ENCODE peak calls at places on chromosomes 6 and 20, in seven cellular contexts. Y is IMR-90, N is OCI-LY7, G is HCT116, M is GM23338, K is PC-3, O is neuronal stem cell. W is an unnamed sample.

GRCh38 chr6:27250955-27251671 is 3.6 kb downstream of the PRSS16 start:
- DNase-seq in K (peak), M (peak), G (peak), Y (no peak), N (peak), O (peak), W (peak)

GRCh38 chr6:18506387-18507017 is 119.4 kb downstream of the RNF144B start:
- DNase-seq in K (peak), O (no peak), Y (peak), N (no peak), M (no peak), G (no peak), W (peak)

GRCh38 chr6:36141091-36141490 is 10.8 kb downstream of the MAPK13 start:
- DNase-seq in O (no peak), K (no peak), Y (no peak), N (no peak), M (no peak), G (no peak), W (no peak)

GRCh38 chr20:48238326-48238725 is 453.0 kb upstream of the SULF2 start:
- DNase-seq in O (no peak), M (no peak), G (no peak), Y (peak), K (peak), N (no peak), W (no peak)

GRCh38 chr20:38770970-38771369 is 22.7 kb downstream of the ACTR5 start:
- DNase-seq in N (no peak), K (no peak), M (no peak), O (no peak), G (no peak), Y (no peak), W (no peak)

GRCh38 chr6:166852484-166852975 is 103.8 kb downstream of the RNASET2 start:
- DNase-seq in O (no peak), N (no peak), G (no peak), K (no peak), M (no peak), Y (no peak), W (no peak)

GRCh38 chr6:21582651-21583050 is 10.9 kb upstream of the SOX4 start:
- DNase-seq in O (no peak), G (no peak), K (peak), Y (peak), N (no peak), M (no peak), W (no peak)

GRCh38 chr6:135503703-135504475 is 6.3 kb upstream of the AHI1 start:
- DNase-seq in N (no peak), G (no peak), M (peak), Y (peak), K (no peak), O (no peak), W (no peak)

GRCh38 chr20:54123587-54124180 is 50.1 kb downstream of the CYP24A1 start:
- DNase-seq in G (peak), N (no peak), Y (peak), O (no peak), M (peak), K (peak), W (peak)

GRCh38 chr20:3728876-3729275 is 3.6 kb upstream of the HSPA12B start:
- DNase-seq in K (peak), O (no peak), N (no peak), Y (no peak), M (no peak), G (no peak), W (no peak)

GRCh38 chr6:82396964-82397761 is 33.5 kb downstream of the TPBG start:
- DNase-seq in Y (peak), O (no peak), G (peak), K (peak), N (no peak), M (no peak), W (no peak)

GRCh38 chr6:118551063-118551672 is 3.1 kb downstream of the PLN start:
- DNase-seq in K (peak), N (peak), M (peak), O (peak), G (peak), Y (peak), W (peak)

GRCh38 chr6:150116195-150116800 is 26.5 kb upstream of the PPP1R14C start:
- DNase-seq in Y (no peak), M (no peak), K (no peak), O (no peak), G (no peak), N (no peak), W (no peak)

GRCh38 chr20:41032243-41032642 is 3.6 kb downstream of the TOP1 start:
- DNase-seq in Y (peak), M (no peak), N (no peak), K (no peak), G (no peak), O (no peak), W (no peak)

GRCh38 chr20:41347523-41348429 is 7.2 kb downstream of the LPIN3 start:
- DNase-seq in N (no peak), G (no peak), K (no peak), Y (peak), O (no peak), M (no peak), W (no peak)

GRCh38 chr6:16045238-16045637 is 83.6 kb upstream of the MYLIP start:
- DNase-seq in G (no peak), M (no peak), N (no peak), K (no peak), Y (no peak), O (no peak), W (no peak)

GRCh38 chr20:25277051-25277801 is 29.3 kb downstream of the PYGB start:
- DNase-seq in O (no peak), K (no peak), G (no peak), M (no peak), Y (no peak), N (no peak), W (no peak)

GRCh38 chr20:18144541-18145099 is 7.0 kb downstream of the KAT14 start:
- DNase-seq in G (peak), K (peak), Y (no peak), N (no peak), O (no peak), M (peak), W (peak)

GRCh38 chr6:5759571-5759970 is 247.2 kb downstream of the NRN1 start:
- DNase-seq in Y (no peak), G (no peak), M (no peak), K (no peak), O (no peak), N (no peak), W (no peak)

GRCh38 chr6:47759364-47759763 is 22.5 kb upstream of the OPN5 start:
- DNase-seq in M (no peak), Y (no peak), G (no peak), O (no peak), N (no peak), K (peak), W (no peak)

GRCh38 chr6:75602164-75602896 is 650 bp downstream of the SENP6 start:
- DNase-seq in M (peak), G (peak), K (no peak), Y (peak), O (no peak), N (peak), W (peak)

GRCh38 chr6:90369024-90369519 is 72.4 kb upstream of the BACH2 start:
- DNase-seq in M (peak), O (peak), Y (peak), G (peak), K (peak), N (no peak), W (peak)

GRCh38 chr6:90368601-90369000 is 72.0 kb upstream of the BACH2 start:
- DNase-seq in M (no peak), O (no peak), Y (peak), K (peak), N (no peak), G (no peak), W (no peak)

GRCh38 chr6:90368001-90368400 is 71.4 kb upstream of the BACH2 start:
- DNase-seq in Y (no peak), M (no peak), G (no peak), N (no peak), O (no peak), K (no peak), W (no peak)

GRCh38 chr6:90370493-90370959 is 73.9 kb upstream of the BACH2 start:
- DNase-seq in K (peak), N (no peak), G (no peak), Y (peak), O (no peak), M (no peak), W (peak)

DNA sequence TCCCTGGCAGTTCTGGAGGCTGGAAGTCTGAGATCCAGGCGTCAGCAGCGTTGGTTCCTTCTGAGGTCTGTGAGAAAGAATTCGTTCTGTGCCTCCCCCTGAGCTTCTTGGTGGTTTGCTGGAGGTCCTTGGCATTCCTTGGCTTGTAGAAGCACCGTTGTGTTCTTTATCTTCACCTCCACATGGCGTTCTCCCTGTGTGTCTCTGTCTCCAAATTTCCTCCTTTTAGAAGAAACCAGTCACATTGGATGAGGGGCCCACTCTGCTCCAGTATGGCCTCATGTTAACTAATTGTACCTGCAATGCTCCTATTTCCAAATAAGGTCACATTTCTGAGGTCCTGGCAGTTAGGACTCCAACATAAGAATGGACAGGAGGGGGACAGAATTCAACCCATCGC is 73.0 kb upstream of the BACH2 start:
- DNase-seq in O (no peak), Y (no peak), K (no peak), N (no peak), G (no peak), M (no peak), W (no peak)
- H3K27ac ChIP-seq in O (peak), Y (peak), K (peak), N (no peak), G (no peak), M (peak), W (peak)

DNA sequence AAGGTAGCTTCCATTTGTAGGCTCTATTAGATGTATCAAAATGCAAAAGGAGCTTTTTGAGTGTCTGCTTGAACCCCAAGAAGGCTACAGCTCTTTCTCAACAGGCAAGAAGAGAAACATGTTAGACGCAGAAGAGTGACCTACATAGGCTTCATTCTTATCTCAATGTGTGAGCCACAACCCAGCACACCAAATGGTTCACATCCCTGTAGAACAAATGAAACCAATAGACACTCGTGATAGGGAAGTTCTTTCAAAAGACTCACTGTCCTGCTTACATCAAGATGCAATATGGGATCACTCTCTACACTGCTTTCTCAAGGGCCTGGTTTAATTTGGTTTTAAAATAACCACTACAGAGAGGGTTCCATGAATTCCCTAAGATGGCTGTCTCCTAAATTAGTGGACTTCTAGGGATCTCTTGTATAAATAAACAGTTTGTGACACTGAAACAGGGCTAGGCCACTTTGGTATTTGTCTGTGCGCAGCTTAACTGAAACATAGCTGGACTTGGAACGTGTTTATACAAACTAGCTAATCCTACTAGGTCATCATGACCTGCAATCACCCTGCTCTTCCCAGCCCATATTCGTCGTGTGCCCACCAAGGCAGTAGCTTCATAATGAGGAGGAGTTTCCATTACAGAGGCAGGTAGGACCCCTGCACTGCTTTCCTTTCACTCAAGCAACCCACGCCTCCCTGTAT is 225.4 kb upstream of the PREP start:
- DNase-seq in Y (no peak), O (no peak), M (no peak), N (no peak), G (no peak), K (no peak), W (no peak)
- H2AFZ ChIP-seq in Y (no peak), O (no peak), M (peak), N (no peak), G (no peak), K (no peak), W (no peak)

GRCh38 chr20:35710039-35710438 is 10.8 kb downstream of the ROMO1 start:
- DNase-seq in Y (no peak), M (no peak), K (no peak), G (no peak), O (no peak), N (no peak), W (no peak)
- H3K27ac ChIP-seq in Y (no peak), M (peak), K (no peak), G (no peak), O (no peak), N (no peak), W (no peak)

GRCh38 chr6:25177629-25178028 is 101.5 kb upstream of the CARMIL1 start:
- DNase-seq in N (no peak), K (peak), Y (no peak), M (no peak), G (no peak), O (no peak), W (no peak)

GRCh38 chr6:25180630-25181375 is 98.4 kb upstream of the CARMIL1 start:
- DNase-seq in O (no peak), G (no peak), Y (no peak), K (no peak), N (no peak), M (no peak), W (no peak)

GRCh38 chr6:25181923-25182322 is 97.3 kb upstream of the CARMIL1 start:
- DNase-seq in N (no peak), G (no peak), Y (peak), O (no peak), M (no peak), K (peak), W (no peak)

GRCh38 chr6:25178336-25178735 is 100.8 kb upstream of the CARMIL1 start:
- DNase-seq in M (no peak), G (no peak), K (no peak), N (no peak), O (no peak), Y (no peak), W (no peak)

GRCh38 chr6:25179051-25179778 is 100.0 kb upstream of the CARMIL1 start:
- DNase-seq in N (no peak), Y (peak), K (peak), O (no peak), M (no peak), G (no peak), W (peak)
- H2AFZ ChIP-seq in N (no peak), Y (no peak), K (no peak), O (no peak), M (no peak), G (no peak), W (no peak)

DNA sequence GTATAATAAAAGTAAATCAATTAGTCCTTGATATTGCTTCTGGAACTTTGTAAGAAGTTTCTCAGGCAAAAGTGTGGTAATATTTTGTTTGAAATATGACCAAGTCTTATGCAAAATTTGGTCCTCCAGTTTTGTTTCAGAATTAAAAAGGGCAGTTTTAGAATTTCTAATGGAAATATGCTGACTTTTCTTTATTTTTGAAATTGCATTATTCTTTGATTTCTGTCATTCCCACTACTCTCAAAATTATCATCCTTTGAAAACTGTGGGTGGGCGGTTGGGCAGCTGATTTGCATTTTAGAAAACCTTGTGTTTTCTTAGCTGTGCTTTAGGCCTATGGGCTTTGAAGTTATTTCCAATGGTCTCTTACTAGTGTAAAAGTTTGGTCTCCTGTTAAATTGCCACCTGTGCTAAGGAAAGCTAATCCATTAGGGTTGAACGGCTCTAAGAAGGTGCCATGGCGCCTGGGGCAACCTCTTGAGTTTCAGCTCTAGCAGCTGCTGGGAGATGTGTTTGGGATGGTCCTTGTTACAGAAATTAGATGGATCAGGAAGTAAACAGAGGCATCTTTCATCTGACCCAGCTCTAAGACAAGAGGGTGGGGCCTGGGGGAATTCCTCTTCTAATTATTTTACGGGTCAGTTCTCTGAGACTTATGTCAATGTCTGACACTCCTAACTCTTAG is 880.8 kb upstream of the SLC35B3 start:
- DNase-seq in G (no peak), O (no peak), Y (no peak), M (no peak), K (no peak), N (no peak), W (no peak)
- H3K27ac ChIP-seq in G (no peak), O (no peak), Y (no peak), M (no peak), K (no peak), N (no peak), W (no peak)

DNA sequence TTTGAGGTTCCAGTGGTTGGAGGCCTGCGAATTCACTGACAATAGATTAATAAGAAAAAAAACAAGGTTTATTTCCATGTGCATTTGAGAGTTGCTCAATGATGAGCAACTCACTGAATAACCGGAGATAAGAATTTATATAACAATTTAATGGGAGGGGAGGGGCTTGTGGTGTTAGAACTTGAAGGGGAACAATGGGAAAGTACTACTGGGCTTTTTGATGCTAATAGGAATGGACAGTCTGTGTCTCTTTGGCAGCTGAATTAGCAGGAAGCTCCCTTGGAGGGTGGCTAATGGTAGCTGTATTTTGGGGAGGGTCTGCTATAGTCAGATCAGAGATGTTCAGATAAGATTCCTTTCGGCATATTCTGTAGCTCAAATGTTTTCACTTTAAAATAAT is 62.4 kb upstream of the GMDS start:
- DNase-seq in Y (no peak), N (no peak), O (no peak), G (no peak), K (peak), M (no peak), W (no peak)
- H2AFZ ChIP-seq in Y (no peak), N (no peak), O (no peak), G (no peak), K (no peak), M (no peak), W (no peak)

DNA sequence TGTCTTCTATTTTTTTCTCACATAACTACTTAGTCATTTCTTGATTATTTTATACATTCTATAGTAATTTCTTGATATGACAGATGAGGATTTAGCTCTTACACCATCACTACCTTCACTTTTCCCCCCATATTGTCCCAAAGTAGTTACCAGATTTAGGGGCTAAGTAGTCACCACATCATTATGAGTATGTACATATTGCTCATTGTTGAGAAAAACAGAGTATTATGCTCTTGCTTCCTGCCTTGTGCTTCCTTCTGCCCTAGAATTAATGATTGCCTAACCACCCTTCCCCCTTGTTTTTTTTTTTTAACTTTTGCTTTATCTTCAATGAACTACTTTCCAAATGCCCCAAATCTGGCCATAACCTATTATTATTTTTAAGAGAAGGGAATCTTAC is 6.8 kb upstream of the HLA-B start:
- DNase-seq in G (no peak), Y (no peak), K (no peak), N (no peak), O (no peak), M (no peak), W (no peak)
- H3K27ac ChIP-seq in G (no peak), Y (no peak), K (no peak), N (no peak), O (no peak), M (no peak), W (no peak)

GRCh38 chr20:45372646-45373352 is 5.3 kb downstream of the TP53TG5 start:
- DNase-seq in Y (no peak), G (no peak), K (no peak), O (no peak), M (peak), N (no peak), W (no peak)
- H2AFZ ChIP-seq in Y (peak), G (no peak), K (no peak), O (no peak), M (peak), N (no peak), W (no peak)

GRCh38 chr20:47231382-47232042 is 125.0 kb downstream of the ZMYND8 start:
- DNase-seq in G (no peak), K (no peak), N (no peak), M (no peak), Y (peak), O (no peak), W (no peak)

GRCh38 chr20:47230811-47231256 is 125.7 kb downstream of the ZMYND8 start:
- DNase-seq in K (no peak), N (no peak), O (no peak), M (no peak), G (no peak), Y (peak), W (no peak)

GRCh38 chr20:47235111-47235510 is 121.4 kb downstream of the ZMYND8 start:
- DNase-seq in M (no peak), K (no peak), G (no peak), Y (no peak), O (no peak), N (no peak), W (no peak)

GRCh38 chr20:47233333-47234188 is 122.9 kb downstream of the ZMYND8 start:
- DNase-seq in N (no peak), K (no peak), O (no peak), Y (peak), G (no peak), M (no peak), W (no peak)

DNA sequence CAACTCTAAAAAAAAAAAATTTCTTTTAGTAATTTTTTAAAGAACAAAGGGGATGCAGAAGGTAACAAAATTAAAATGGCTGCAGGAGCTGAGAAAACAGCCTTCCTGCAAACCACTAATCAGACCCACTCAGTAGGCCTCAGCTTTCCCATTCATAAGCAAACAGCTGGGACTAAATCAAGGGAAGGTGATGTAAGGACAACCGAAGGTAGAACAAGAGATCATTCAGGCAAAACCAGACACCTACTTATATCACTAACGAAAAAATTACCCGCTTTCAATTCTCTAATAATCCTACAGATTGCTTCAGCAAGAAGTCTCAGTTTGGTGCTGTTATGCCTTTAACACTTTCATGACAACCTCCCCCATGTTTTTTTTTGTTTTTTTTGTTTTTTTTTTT is 124.0 kb downstream of the ZMYND8 start:
- DNase-seq in N (no peak), G (no peak), M (no peak), O (no peak), K (no peak), Y (no peak), W (no peak)
- H3K27ac ChIP-seq in N (no peak), G (no peak), M (peak), O (no peak), K (no peak), Y (peak), W (no peak)

W was measured in hepatocyte.